ENCODE peak calls at places on chromosomes 16 and 17, in six cellular contexts. T is HCT116; F is Caco-2; I is fibroblast of mammary gland; X is AG10803; Y is CD8-positive, alpha-beta T cell. C is an unnamed sample.

GRCh38 chr17:34226011-34226410 is 29.1 kb upstream of the CCL2 start:
- DNase-seq in T (no peak), F (no peak), I (peak; percentile 30), X (peak; percentile 40), Y (no peak), C (no peak)

GRCh38 chr16:11236855-11237254 is 19.1 kb downstream of the SOCS1 start:
- DNase-seq in T (no peak), F (no peak), I (no peak), X (no peak), Y (no peak), C (no peak)

GRCh38 chr17:4933646-4934045 is 1.6 kb downstream of the GP1BA start:
- DNase-seq in T (no peak), F (no peak), I (no peak), X (no peak), Y (no peak), C (no peak)

GRCh38 chr17:55219939-55220338 is 44.8 kb upstream of the HLF start:
- DNase-seq in T (no peak), F (no peak), I (peak; percentile 14), X (no peak), Y (no peak), C (no peak)

GRCh38 chr17:74755533-74755932 is 7.1 kb downstream of the NHERF1 start:
- DNase-seq in T (no peak), F (no peak), I (no peak), X (no peak), Y (no peak), C (no peak)

GRCh38 chr16:48511716-48512115 is 98.3 kb downstream of the N4BP1 start:
- DNase-seq in T (no peak), F (no peak), I (no peak), X (no peak), Y (no peak), C (no peak)

GRCh38 chr17:10297691-10298090 is 75.1 kb downstream of the MYH13 start:
- DNase-seq in T (no peak), F (no peak), I (no peak), X (no peak), Y (no peak), C (no peak)

GRCh38 chr17:62621223-62621622 is 6.2 kb upstream of the MRC2 start:
- DNase-seq in T (no peak), F (no peak), I (no peak), X (no peak), Y (no peak), C (no peak)

GRCh38 chr16:1871974-1872635 is at the start of gene MEIOB:
- DNase-seq in T (no peak), F (no peak), I (no peak), X (no peak), Y (no peak), C (peak; percentile 30)

GRCh38 chr17:39099686-39100293 is 51.6 kb downstream of the PLXDC1 start:
- DNase-seq in T (no peak), F (no peak), I (peak; percentile 70), X (peak; percentile 27), Y (no peak), C (no peak)

GRCh38 chr17:2178798-2179505 is 124.0 kb downstream of the HIC1 start:
- DNase-seq in T (no peak), F (no peak), I (no peak), X (no peak), Y (no peak), C (no peak)

GRCh38 chr17:69743091-69743490 is 328.6 kb downstream of the MAP2K6 start:
- DNase-seq in T (no peak), F (no peak), I (peak; percentile 58), X (no peak), Y (no peak), C (no peak)

GRCh38 chr16:7597677-7598076 is 265.0 kb downstream of the RBFOX1 start:
- DNase-seq in T (no peak), F (no peak), I (no peak), X (no peak), Y (no peak), C (no peak)

GRCh38 chr16:24988593-24989338 is 26.4 kb downstream of the ARHGAP17 start:
- DNase-seq in T (peak; percentile 6), F (peak; percentile 87), I (peak; percentile 76), X (peak; percentile 71), Y (no peak), C (no peak)

GRCh38 chr17:7393613-7394451 is 493 bp downstream of the PLSCR3 start:
- DNase-seq in T (no peak), F (peak; percentile 55), I (no peak), X (no peak), Y (peak; percentile 80), C (no peak)

GRCh38 chr17:68310141-68310540 is 18.8 kb downstream of the ARSG start:
- DNase-seq in T (peak; percentile 67), F (no peak), I (no peak), X (no peak), Y (peak; percentile 48), C (no peak)

GRCh38 chr16:78303946-78304345 is 204.5 kb downstream of the WWOX start:
- DNase-seq in T (no peak), F (no peak), I (peak; percentile 68), X (no peak), Y (no peak), C (no peak)

GRCh38 chr16:1313721-1314120 is 4.3 kb downstream of the UBE2I start:
- DNase-seq in T (no peak), F (no peak), I (no peak), X (no peak), Y (peak; percentile 17), C (no peak)

GRCh38 chr16:87053016-87053982 is 263.9 kb downstream of the C16orf95 start:
- DNase-seq in T (no peak), F (no peak), I (no peak), X (no peak), Y (no peak), C (no peak)

GRCh38 chr16:71920658-71921057 is 25.3 kb downstream of the IST1 start:
- DNase-seq in T (no peak), F (no peak), I (no peak), X (no peak), Y (no peak), C (no peak)

GRCh38 chr16:88732172-88732960 is 26.1 kb downstream of the CTU2 start:
- DNase-seq in T (no peak), F (no peak), I (no peak), X (no peak), Y (no peak), C (no peak)

GRCh38 chr17:44315760-44316731 is 7.6 kb downstream of the RUNDC3A start:
- DNase-seq in T (no peak), F (peak; percentile 39), I (no peak), X (no peak), Y (no peak), C (no peak)

GRCh38 chr16:56860226-56861020 is 4.6 kb upstream of the SLC12A3 start:
- DNase-seq in T (no peak), F (peak; percentile 60), I (no peak), X (no peak), Y (peak; percentile 36), C (no peak)

GRCh38 chr17:45346255-45347015 is 29.6 kb upstream of the MAP3K14 start:
- DNase-seq in T (no peak), F (no peak), I (peak; percentile 69), X (no peak), Y (no peak), C (no peak)

DNA sequence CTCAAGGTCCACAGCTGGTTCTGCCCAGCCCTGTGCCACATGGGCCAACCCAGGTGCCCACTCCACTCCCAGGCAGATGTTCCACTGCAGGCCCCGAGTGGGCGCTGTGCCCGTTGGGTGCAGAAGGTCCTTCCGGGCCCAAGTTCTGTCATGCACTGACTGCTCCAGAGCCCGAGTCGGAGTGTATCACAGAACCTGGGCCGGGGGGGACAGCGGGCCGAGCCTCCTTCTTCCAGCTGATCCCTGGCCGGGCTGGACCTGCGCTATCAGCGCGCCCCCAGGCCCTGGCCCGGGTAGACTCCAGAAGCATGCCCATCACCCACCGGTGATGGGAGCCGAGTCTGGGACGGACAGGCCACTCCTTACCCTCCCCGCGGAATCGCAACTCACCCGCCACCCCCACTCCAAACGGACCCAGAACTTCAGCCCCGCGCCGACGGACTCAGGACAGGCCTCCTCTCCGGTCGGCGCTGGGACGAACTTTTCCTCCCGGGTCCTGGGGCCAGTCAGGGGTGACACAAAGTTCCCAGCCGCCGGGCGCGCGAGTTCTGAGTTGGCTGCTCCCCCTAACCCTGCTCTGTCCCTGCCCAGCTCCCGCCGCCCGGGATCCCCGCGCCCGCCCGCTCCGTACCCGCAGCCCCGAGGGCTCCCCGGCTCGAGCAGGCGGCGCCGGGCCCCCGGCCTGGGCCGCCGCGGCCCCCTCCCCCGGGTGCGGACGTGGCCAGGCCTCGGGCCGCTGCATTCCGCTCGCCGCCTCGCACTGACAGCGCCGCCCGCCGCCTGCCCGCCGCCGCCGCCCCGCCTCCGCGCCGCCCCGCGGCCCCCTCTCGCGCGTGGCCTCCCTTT is at the start of gene COPZ2:
- DNase-seq in T (no peak), F (peak; percentile 66), I (peak; percentile 57), X (peak; percentile 69), Y (peak; percentile 76), C (no peak)
- TF ChIP-seq CTCF in T (no peak), F (peak; percentile 58), I (peak; percentile 46), X (peak; percentile 56), Y (peak; percentile 83), C (no peak)

DNA sequence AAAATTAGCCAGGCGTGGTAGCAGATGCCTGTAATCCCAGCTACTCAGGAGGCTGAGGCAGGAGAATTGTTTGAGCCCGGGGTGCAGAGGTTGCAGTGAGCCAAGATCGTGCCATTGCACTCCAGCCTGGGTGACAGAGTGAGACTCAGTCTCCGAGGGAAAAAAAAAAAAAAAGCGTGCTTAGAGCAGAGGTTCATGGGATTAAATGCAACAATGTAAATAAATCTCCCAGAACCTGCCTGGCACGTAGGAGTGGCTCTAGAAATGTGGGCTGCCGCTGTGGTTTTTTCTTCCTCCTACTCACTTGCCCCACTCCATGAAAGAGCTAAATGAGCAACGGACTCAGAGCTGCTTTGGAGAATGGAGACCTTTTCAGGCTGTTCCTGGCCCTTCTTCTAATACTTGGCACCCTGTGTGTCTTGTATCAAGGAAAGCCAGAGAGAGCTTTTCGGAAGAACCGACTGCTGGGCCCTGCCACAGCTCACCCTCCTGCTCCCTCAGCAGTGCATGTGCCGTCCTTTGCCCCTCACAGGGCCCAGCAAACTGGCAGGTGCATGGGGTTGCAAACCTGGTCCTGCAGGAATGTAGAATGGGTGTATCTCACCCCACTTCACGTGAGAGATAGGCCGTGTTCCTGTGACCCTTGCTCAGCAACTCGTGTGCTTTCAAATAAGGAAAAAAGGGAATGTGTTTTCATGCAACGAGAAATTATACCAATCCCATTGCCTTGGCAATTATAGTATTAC is 52.0 kb downstream of the LDHD start:
- DNase-seq in T (no peak), F (no peak), I (no peak), X (no peak), Y (no peak), C (no peak)
- TF ChIP-seq CTCF in T (no peak), F (no peak), I (no peak), X (no peak), Y (no peak), C (no peak)

GRCh38 chr16:89925596-89926079 is 2.5 kb downstream of the TUBB3 start:
- DNase-seq in T (no peak), F (no peak), I (peak; percentile 21), X (no peak), Y (no peak), C (no peak)
- TF ChIP-seq CTCF in T (no peak), F (no peak), I (no peak), X (peak; percentile 9), Y (no peak), C (no peak)

GRCh38 chr17:72187544-72187943 is 66.7 kb downstream of the SOX9 start:
- DNase-seq in T (no peak), F (no peak), I (peak; percentile 13), X (no peak), Y (no peak), C (no peak)
- TF ChIP-seq CTCF in T (no peak), F (no peak), I (no peak), X (no peak), Y (no peak), C (no peak)